ENCODE peak calls at places on chromosome 9, in five cellular contexts. T is cardiac muscle cell, B is IMR-90, Y is tibial nerve, X is BE2C. A is an unnamed sample. For H3K4me1 and H3K9me3, the result is how much of the 10 kb centered on the place peaks cover.

GRCh38 chr9:128192601-128193371 is 1.4 kb upstream of the CIZ1 start:
- DNase-seq in T (no peak), B (peak), Y (peak), X (peak), A (peak)

GRCh38 chr9:81729141-81729540 is 39.8 kb upstream of the TLE1 start:
- DNase-seq in T (peak), B (no peak), Y (no peak), X (no peak), A (no peak)

GRCh38 chr9:86965627-86966395 is 18.5 kb upstream of the GAS1 start:
- DNase-seq in T (no peak), B (peak), Y (no peak), X (no peak), A (no peak)

GRCh38 chr9:89498845-89499480 is 1.1 kb upstream of the SEMA4D start:
- DNase-seq in T (no peak), B (no peak), Y (no peak), X (no peak), A (no peak)

GRCh38 chr9:76373173-76373771 is 21.0 kb downstream of the RFK start:
- DNase-seq in T (no peak), B (peak), Y (peak), X (no peak), A (peak)

GRCh38 chr9:76045217-76045616 is 154.7 kb downstream of the PCSK5 start:
- DNase-seq in T (no peak), B (no peak), Y (no peak), X (no peak), A (no peak)

GRCh38 chr9:35962126-35962906 is 4.4 kb upstream of the OR2S2 start:
- DNase-seq in T (no peak), B (peak), Y (no peak), X (peak), A (peak)

GRCh38 chr9:126781186-126781585 is 23.7 kb upstream of the ZBTB43 start:
- DNase-seq in T (no peak), B (no peak), Y (no peak), X (no peak), A (no peak)

GRCh38 chr9:33506626-33507370 is 17.3 kb upstream of the ANKRD18B start:
- DNase-seq in T (no peak), B (peak), Y (no peak), X (no peak), A (no peak)

GRCh38 chr9:88173378-88173999 is 35.2 kb upstream of the SPATA31C2 start:
- DNase-seq in T (peak), B (peak), Y (no peak), X (peak), A (peak)

GRCh38 chr9:90261698-90262097 is 380.9 kb downstream of the DIRAS2 start:
- DNase-seq in T (no peak), B (no peak), Y (no peak), X (no peak), A (no peak)

GRCh38 chr9:101736723-101737122 is 1.7 kb downstream of the GRIN3A start:
- DNase-seq in T (peak), B (no peak), Y (no peak), X (no peak), A (peak)

GRCh38 chr9:2622361-2623045 is 916 bp downstream of the VLDLR start:
- DNase-seq in T (peak), B (peak), Y (no peak), X (peak), A (peak)

GRCh38 chr9:81565144-81565543 is 124.2 kb downstream of the TLE1 start:
- DNase-seq in T (no peak), B (no peak), Y (no peak), X (no peak), A (no peak)

GRCh38 chr9:110936719-110937452 is 101.4 kb downstream of the LPAR1 start:
- DNase-seq in T (no peak), B (peak), Y (no peak), X (no peak), A (no peak)

GRCh38 chr9:73441890-73442818 is 290.5 kb downstream of the ANXA1 start:
- DNase-seq in T (no peak), B (no peak), Y (no peak), X (no peak), A (no peak)

GRCh38 chr9:128550226-128550625 is 2.2 kb upstream of the SPTAN1 start:
- DNase-seq in T (no peak), B (no peak), Y (no peak), X (no peak), A (no peak)

GRCh38 chr9:22238809-22239684 is 207.6 kb upstream of the DMRTA1 start:
- DNase-seq in T (peak), B (peak), Y (no peak), X (no peak), A (no peak)

GRCh38 chr9:88746029-88746743 is 211.2 kb downstream of the NXNL2 start:
- DNase-seq in T (no peak), B (peak), Y (no peak), X (no peak), A (peak)

GRCh38 chr9:532707-533106 is 308.8 kb upstream of the DMRT1 start:
- DNase-seq in T (no peak), B (no peak), Y (no peak), X (no peak), A (no peak)

GRCh38 chr9:93218161-93218560 is 34.2 kb downstream of the WNK2 start:
- DNase-seq in T (no peak), B (no peak), Y (no peak), X (no peak), A (peak)

GRCh38 chr9:93220627-93221425 is 36.9 kb downstream of the WNK2 start:
- DNase-seq in T (no peak), B (no peak), Y (no peak), X (no peak), A (peak)

GRCh38 chr9:93217706-93218105 is 33.8 kb downstream of the WNK2 start:
- DNase-seq in T (no peak), B (no peak), Y (no peak), X (no peak), A (no peak)

GRCh38 chr9:93219692-93220091 is 35.8 kb downstream of the WNK2 start:
- DNase-seq in T (no peak), B (no peak), Y (no peak), X (no peak), A (no peak)

GRCh38 chr9:93218671-93219420 is 34.9 kb downstream of the WNK2 start:
- DNase-seq in T (no peak), B (no peak), Y (no peak), X (no peak), A (no peak)
- H3K4me1 ChIP-seq in T (under half), B (under half), Y (under half), X (under half), A (half or more)

GRCh38 chr9:135644631-135645218 is 5.4 kb upstream of the GLT6D1 start:
- DNase-seq in T (no peak), B (no peak), Y (no peak), X (no peak), A (no peak)
- H3K9me3 ChIP-seq in T (under half), B (under half), Y (half or more), X (under half), A (half or more)

GRCh38 chr9:95125652-95126051 is 191.9 kb downstream of the FANCC start:
- DNase-seq in T (no peak), B (no peak), Y (no peak), X (no peak), A (no peak)
- TF ChIP-seq CTCF in T (no peak), B (no peak), Y (no peak), X (no peak), A (no peak)

GRCh38 chr9:131008086-131008485 is 888 bp upstream of the LAMC3 start:
- DNase-seq in T (no peak), B (no peak), Y (no peak), X (no peak), A (no peak)
- H3K4me1 ChIP-seq in T (under half), B (under half), Y (under half), X (under half), A (under half)

GRCh38 chr9:138063785-138064184 is 186.2 kb downstream of the CACNA1B start:
- DNase-seq in T (no peak), B (no peak), Y (no peak), X (no peak), A (no peak)
- H3K9me3 ChIP-seq in T (under half), B (half or more), Y (under half), X (under half), A (under half)

GRCh38 chr9:136757751-136758140 is 297 bp downstream of the LCN8 start:
- DNase-seq in T (no peak), B (no peak), Y (no peak), X (no peak), A (no peak)
- TF ChIP-seq CTCF in T (no peak), B (no peak), Y (no peak), X (no peak), A (no peak)

GRCh38 chr9:123865226-123865625 is 64.7 kb downstream of the DENND1A start:
- DNase-seq in T (no peak), B (no peak), Y (no peak), X (no peak), A (peak)

GRCh38 chr9:123864291-123864690 is 65.6 kb downstream of the DENND1A start:
- DNase-seq in T (no peak), B (no peak), Y (no peak), X (no peak), A (no peak)

GRCh38 chr9:123867034-123867433 is 62.9 kb downstream of the DENND1A start:
- DNase-seq in T (no peak), B (no peak), Y (no peak), X (no peak), A (no peak)

GRCh38 chr9:123866497-123866896 is 63.4 kb downstream of the DENND1A start:
- DNase-seq in T (no peak), B (no peak), Y (no peak), X (no peak), A (no peak)

DNA sequence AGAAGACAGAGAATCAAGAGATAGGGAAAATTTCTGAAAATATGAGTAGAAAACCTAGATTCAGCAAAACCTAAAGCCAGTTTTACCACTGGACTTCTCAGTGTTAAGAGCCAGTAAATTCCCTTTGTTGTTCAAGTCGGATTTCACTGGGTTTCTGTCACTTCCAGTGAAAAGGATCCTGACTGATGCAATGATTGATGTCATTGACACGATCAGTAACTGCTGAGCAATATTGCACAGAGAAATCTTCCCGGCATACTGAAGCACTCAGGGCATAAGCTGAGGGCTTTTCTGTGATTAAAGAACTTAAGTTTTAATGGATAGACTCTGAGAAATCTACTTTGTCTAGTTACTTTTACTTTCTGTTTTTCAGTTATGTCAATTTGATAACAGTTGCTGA is 62.0 kb downstream of the DENND1A start:
- DNase-seq in T (no peak), B (peak), Y (no peak), X (no peak), A (no peak)
- H3K4me1 ChIP-seq in T (under half), B (under half), Y (under half), X (under half), A (under half)

DNA sequence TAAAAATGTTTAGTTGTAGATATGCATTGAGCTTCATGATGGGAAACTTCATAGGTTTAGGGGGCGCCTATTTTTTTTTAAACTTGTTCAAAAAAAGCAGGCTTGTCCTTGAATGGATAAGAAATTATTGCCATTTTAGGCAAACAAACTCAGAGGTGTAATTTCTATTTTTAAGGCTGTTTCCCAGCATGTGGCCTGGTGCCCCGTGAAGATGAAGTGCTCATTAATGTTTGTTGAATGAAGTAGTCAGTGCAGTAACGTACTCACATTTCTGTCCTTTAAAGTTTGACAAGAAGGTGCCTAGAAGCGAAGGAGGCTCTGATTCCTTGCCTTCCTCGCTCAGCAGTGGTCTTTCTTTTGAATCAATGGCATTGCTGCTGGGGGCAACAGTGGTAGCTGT is 54.3 kb downstream of the ZNF618 start:
- DNase-seq in T (no peak), B (no peak), Y (no peak), X (no peak), A (no peak)
- H3K9me3 ChIP-seq in T (under half), B (under half), Y (under half), X (under half), A (under half)

DNA sequence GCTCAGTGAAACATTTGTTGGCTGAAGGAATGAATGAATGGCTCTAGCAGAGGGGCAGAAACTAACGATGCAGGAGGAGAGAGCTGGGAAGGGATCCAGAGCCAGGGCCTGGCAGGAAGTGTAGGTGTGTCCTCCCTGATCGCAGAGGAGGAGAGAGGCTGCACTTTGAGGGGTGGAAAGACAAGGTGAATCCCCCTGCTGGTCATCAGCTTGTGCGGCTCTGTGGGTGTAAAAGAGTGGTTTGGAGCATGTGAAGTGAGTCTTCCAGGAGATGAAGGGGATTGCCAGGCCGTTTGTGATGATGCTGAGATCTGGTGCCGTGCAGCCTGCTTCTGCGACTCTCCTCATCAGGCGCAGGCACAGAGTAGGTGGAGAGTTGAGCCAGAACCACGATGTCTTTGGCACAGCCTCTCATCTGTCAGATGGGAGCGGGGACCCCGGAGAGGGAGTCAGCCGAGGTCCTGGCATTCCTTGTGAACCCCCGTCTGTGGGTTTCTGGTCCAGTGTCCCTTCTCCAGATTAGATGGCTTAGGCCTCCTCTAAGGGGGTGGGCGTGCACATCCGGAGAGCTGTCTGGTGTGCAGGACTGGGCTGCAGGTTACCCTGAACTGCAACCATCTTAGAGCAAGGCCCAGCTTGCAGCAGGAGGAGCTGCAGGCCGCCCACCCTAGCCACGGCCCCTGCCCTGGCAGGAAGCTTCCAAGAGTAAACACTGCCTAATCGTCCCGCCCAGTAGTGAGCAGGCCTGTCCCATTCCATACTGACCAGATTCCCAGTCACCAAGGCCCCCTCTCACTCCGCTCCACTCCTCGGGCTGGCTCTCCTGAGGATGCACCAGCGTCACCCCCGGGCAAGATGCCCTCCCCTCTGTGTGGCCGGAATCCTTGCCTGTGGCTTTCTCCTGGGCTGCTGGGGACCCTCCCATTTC is at the start of gene ADAMTS13:
- DNase-seq in T (no peak), B (peak), Y (no peak), X (peak), A (no peak)
- TF ChIP-seq CTCF in T (peak), B (no peak), Y (no peak), X (peak), A (no peak)

DNA sequence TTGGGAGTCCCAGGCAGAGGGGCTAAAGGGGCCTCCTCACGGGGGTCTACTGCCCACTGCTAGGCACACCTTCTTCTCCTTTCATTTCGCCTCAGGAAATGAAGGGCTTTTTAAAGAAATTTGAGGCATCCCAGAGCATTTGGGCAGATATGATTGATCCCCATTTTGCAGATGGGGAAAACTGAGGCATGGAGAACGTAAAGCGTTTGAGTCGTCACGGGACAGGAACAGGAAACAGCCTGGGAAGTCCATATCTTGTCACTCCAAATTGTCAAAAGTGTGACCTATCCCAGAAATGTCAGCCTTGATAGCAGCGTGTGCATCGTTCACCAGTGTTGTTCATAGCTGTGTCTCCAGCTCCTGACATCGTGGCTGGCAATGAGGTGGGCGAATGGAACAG is 98.2 kb downstream of the DAB2IP start:
- DNase-seq in T (no peak), B (no peak), Y (no peak), X (no peak), A (no peak)
- H3K4me1 ChIP-seq in T (under half), B (under half), Y (half or more), X (under half), A (half or more)